ENCODE peak calls at places on chromosome 11, in nine cellular contexts. One of them, this sample, is unnamed.

GRCh38 chr11:75554258-75555022 is 7.6 kb upstream of the SERPINH1 start:
- DNase-seq in OCI-LY7: no peak
- DNase-seq in GM23338: peak
- DNase-seq in PC-3: no peak
- DNase-seq in HCT116: no peak
- DNase-seq in SK-N-SH: peak
- DNase-seq in neural progenitor cell: peak
- DNase-seq in GM23248: peak
- DNase-seq in MM.1S: no peak
- DNase-seq in this sample: peak

GRCh38 chr11:121482231-121483129 is 29.7 kb upstream of the SORL1-AS1 start:
- DNase-seq in OCI-LY7: peak
- DNase-seq in GM23338: no peak
- DNase-seq in PC-3: no peak
- DNase-seq in HCT116: no peak
- DNase-seq in SK-N-SH: no peak
- DNase-seq in neural progenitor cell: no peak
- DNase-seq in GM23248: peak
- DNase-seq in MM.1S: peak
- DNase-seq in this sample: no peak

GRCh38 chr11:69339041-69339733 is 45.2 kb downstream of the MYEOV start:
- DNase-seq in OCI-LY7: no peak
- DNase-seq in GM23338: no peak
- DNase-seq in PC-3: no peak
- DNase-seq in HCT116: no peak
- DNase-seq in SK-N-SH: no peak
- DNase-seq in neural progenitor cell: no peak
- DNase-seq in GM23248: no peak
- DNase-seq in MM.1S: no peak
- DNase-seq in this sample: no peak

GRCh38 chr11:65793625-65794400 is 7.0 kb downstream of the OVOL1 start:
- DNase-seq in OCI-LY7: no peak
- DNase-seq in GM23338: no peak
- DNase-seq in PC-3: no peak
- DNase-seq in HCT116: no peak
- DNase-seq in SK-N-SH: peak
- DNase-seq in neural progenitor cell: no peak
- DNase-seq in GM23248: no peak
- DNase-seq in MM.1S: no peak
- DNase-seq in this sample: no peak

GRCh38 chr11:3808846-3809623 is 675 bp downstream of the PGAP2 start:
- DNase-seq in OCI-LY7: peak
- DNase-seq in GM23338: peak
- DNase-seq in PC-3: peak
- DNase-seq in HCT116: peak
- DNase-seq in SK-N-SH: peak
- DNase-seq in neural progenitor cell: peak
- DNase-seq in GM23248: peak
- DNase-seq in MM.1S: peak
- DNase-seq in this sample: peak

GRCh38 chr11:34358666-34359547 is 1.1 kb upstream of the ABTB2 start:
- DNase-seq in OCI-LY7: peak
- DNase-seq in GM23338: peak
- DNase-seq in PC-3: peak
- DNase-seq in HCT116: peak
- DNase-seq in SK-N-SH: peak
- DNase-seq in neural progenitor cell: peak
- DNase-seq in GM23248: peak
- DNase-seq in MM.1S: peak
- DNase-seq in this sample: peak

GRCh38 chr11:17605736-17606135 is 58.7 kb downstream of the OTOG start:
- DNase-seq in OCI-LY7: no peak
- DNase-seq in GM23338: no peak
- DNase-seq in PC-3: no peak
- DNase-seq in HCT116: no peak
- DNase-seq in SK-N-SH: peak
- DNase-seq in neural progenitor cell: no peak
- DNase-seq in GM23248: no peak
- DNase-seq in MM.1S: no peak
- DNase-seq in this sample: no peak

GRCh38 chr11:119843760-119844330 is 114.8 kb upstream of the NECTIN1 start:
- DNase-seq in OCI-LY7: no peak
- DNase-seq in GM23338: no peak
- DNase-seq in PC-3: peak
- DNase-seq in HCT116: no peak
- DNase-seq in SK-N-SH: peak
- DNase-seq in neural progenitor cell: no peak
- DNase-seq in GM23248: peak
- DNase-seq in MM.1S: no peak
- DNase-seq in this sample: no peak

GRCh38 chr11:70525466-70525865 is 127.1 kb downstream of the CTTN start:
- DNase-seq in OCI-LY7: no peak
- DNase-seq in GM23338: no peak
- DNase-seq in PC-3: no peak
- DNase-seq in HCT116: no peak
- DNase-seq in SK-N-SH: peak
- DNase-seq in neural progenitor cell: no peak
- DNase-seq in GM23248: no peak
- DNase-seq in MM.1S: no peak
- DNase-seq in this sample: no peak

GRCh38 chr11:122850076-122850631 is 11.9 kb downstream of the CRTAM start:
- DNase-seq in OCI-LY7: no peak
- DNase-seq in GM23338: peak
- DNase-seq in PC-3: no peak
- DNase-seq in HCT116: no peak
- DNase-seq in SK-N-SH: no peak
- DNase-seq in neural progenitor cell: no peak
- DNase-seq in GM23248: peak
- DNase-seq in MM.1S: no peak
- DNase-seq in this sample: peak

GRCh38 chr11:93196816-93197382 is 892 bp downstream of the SLC36A4 start:
- DNase-seq in OCI-LY7: peak
- DNase-seq in GM23338: peak
- DNase-seq in PC-3: peak
- DNase-seq in HCT116: peak
- DNase-seq in SK-N-SH: peak
- DNase-seq in neural progenitor cell: no peak
- DNase-seq in GM23248: peak
- DNase-seq in MM.1S: no peak
- DNase-seq in this sample: peak

GRCh38 chr11:129861702-129862107 is 33.7 kb downstream of the NFRKB start:
- DNase-seq in OCI-LY7: no peak
- DNase-seq in GM23338: peak
- DNase-seq in PC-3: peak
- DNase-seq in HCT116: peak
- DNase-seq in SK-N-SH: no peak
- DNase-seq in neural progenitor cell: peak
- DNase-seq in GM23248: peak
- DNase-seq in MM.1S: no peak
- DNase-seq in this sample: peak

GRCh38 chr11:119478711-119479285 is 55.8 kb upstream of the THY1 start:
- DNase-seq in OCI-LY7: no peak
- DNase-seq in GM23338: peak
- DNase-seq in PC-3: no peak
- DNase-seq in HCT116: no peak
- DNase-seq in SK-N-SH: no peak
- DNase-seq in neural progenitor cell: no peak
- DNase-seq in GM23248: no peak
- DNase-seq in MM.1S: no peak
- DNase-seq in this sample: no peak

GRCh38 chr11:57410287-57410686 is 16.6 kb downstream of the SLC43A3 start:
- DNase-seq in OCI-LY7: no peak
- DNase-seq in GM23338: no peak
- DNase-seq in PC-3: peak
- DNase-seq in HCT116: no peak
- DNase-seq in SK-N-SH: no peak
- DNase-seq in neural progenitor cell: no peak
- DNase-seq in GM23248: peak
- DNase-seq in MM.1S: no peak
- DNase-seq in this sample: no peak

GRCh38 chr11:57407941-57408475 is 17.6 kb upstream of the PRG2 start:
- DNase-seq in OCI-LY7: no peak
- DNase-seq in GM23338: no peak
- DNase-seq in PC-3: no peak
- DNase-seq in HCT116: no peak
- DNase-seq in SK-N-SH: no peak
- DNase-seq in neural progenitor cell: no peak
- DNase-seq in GM23248: no peak
- DNase-seq in MM.1S: no peak
- DNase-seq in this sample: no peak

GRCh38 chr11:57407010-57407409 is 16.6 kb upstream of the PRG2 start:
- DNase-seq in OCI-LY7: no peak
- DNase-seq in GM23338: no peak
- DNase-seq in PC-3: no peak
- DNase-seq in HCT116: no peak
- DNase-seq in SK-N-SH: no peak
- DNase-seq in neural progenitor cell: no peak
- DNase-seq in GM23248: no peak
- DNase-seq in MM.1S: no peak
- DNase-seq in this sample: no peak

GRCh38 chr11:57407521-57407920 is 17.1 kb upstream of the PRG2 start:
- DNase-seq in OCI-LY7: no peak
- DNase-seq in GM23338: no peak
- DNase-seq in PC-3: no peak
- DNase-seq in HCT116: no peak
- DNase-seq in SK-N-SH: no peak
- DNase-seq in neural progenitor cell: no peak
- DNase-seq in GM23248: no peak
- DNase-seq in MM.1S: no peak
- DNase-seq in this sample: no peak

GRCh38 chr11:57409321-57410100 is 17.4 kb downstream of the SLC43A3 start:
- DNase-seq in OCI-LY7: no peak
- DNase-seq in GM23338: no peak
- DNase-seq in PC-3: no peak
- DNase-seq in HCT116: no peak
- DNase-seq in SK-N-SH: no peak
- DNase-seq in neural progenitor cell: no peak
- DNase-seq in GM23248: no peak
- DNase-seq in MM.1S: no peak
- DNase-seq in this sample: no peak
- TF ChIP-seq EZH2phosphoT487 in OCI-LY7: no peak
- TF ChIP-seq EZH2phosphoT487 in GM23338: no peak
- TF ChIP-seq EZH2phosphoT487 in PC-3: no peak
- TF ChIP-seq EZH2phosphoT487 in HCT116: no peak
- TF ChIP-seq EZH2phosphoT487 in SK-N-SH: no peak
- TF ChIP-seq EZH2phosphoT487 in neural progenitor cell: no peak
- TF ChIP-seq EZH2phosphoT487 in GM23248: no peak
- TF ChIP-seq EZH2phosphoT487 in MM.1S: no peak
- TF ChIP-seq EZH2phosphoT487 in this sample: no peak

DNA sequence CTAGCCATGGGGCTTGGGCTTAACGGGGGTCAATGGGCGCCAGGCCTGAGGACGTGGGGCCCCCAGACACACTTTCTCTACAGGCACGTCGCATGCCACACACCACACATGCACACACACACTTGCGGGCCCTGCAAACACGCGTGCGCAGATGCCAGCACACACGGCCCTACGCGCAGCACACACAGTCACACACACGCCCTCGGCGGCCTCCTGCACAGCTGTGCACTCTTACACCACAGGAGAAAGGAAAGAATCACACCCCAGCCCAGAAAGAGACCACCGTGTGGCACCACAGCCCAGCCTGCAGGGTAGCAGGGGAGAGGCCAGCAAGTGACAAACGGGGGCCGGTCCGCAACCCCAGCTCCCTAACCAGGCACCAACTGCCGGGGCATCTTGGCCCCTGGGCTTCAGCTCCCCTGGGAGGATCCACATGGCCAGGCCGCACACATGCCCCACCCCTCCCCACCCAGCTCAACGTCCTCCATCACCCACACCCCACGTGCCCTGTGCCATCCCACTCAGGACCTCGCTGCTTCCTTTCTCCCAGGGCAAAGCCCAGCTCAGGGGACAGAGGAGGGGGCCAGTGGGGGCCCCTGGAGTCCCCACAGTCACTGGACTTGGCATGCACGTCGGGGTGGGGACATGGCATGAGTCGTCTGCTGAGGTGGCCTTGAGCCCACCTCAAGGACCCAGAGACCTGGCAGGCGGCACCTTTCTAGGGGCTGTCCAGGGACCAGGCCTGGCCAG is 26.3 kb upstream of the TH start:
- DNase-seq in OCI-LY7: no peak
- DNase-seq in GM23338: no peak
- DNase-seq in PC-3: no peak
- DNase-seq in HCT116: no peak
- DNase-seq in SK-N-SH: no peak
- DNase-seq in neural progenitor cell: no peak
- DNase-seq in GM23248: no peak
- DNase-seq in MM.1S: no peak
- DNase-seq in this sample: no peak
- TF ChIP-seq EZH2phosphoT487 in OCI-LY7: no peak
- TF ChIP-seq EZH2phosphoT487 in GM23338: no peak
- TF ChIP-seq EZH2phosphoT487 in PC-3: no peak
- TF ChIP-seq EZH2phosphoT487 in HCT116: no peak
- TF ChIP-seq EZH2phosphoT487 in SK-N-SH: no peak
- TF ChIP-seq EZH2phosphoT487 in neural progenitor cell: no peak
- TF ChIP-seq EZH2phosphoT487 in GM23248: no peak
- TF ChIP-seq EZH2phosphoT487 in MM.1S: no peak
- TF ChIP-seq EZH2phosphoT487 in this sample: no peak

GRCh38 chr11:127643659-127644058 is 643.1 kb upstream of the KIRREL3 start:
- DNase-seq in OCI-LY7: no peak
- DNase-seq in GM23338: no peak
- DNase-seq in PC-3: no peak
- DNase-seq in HCT116: no peak
- DNase-seq in SK-N-SH: peak
- DNase-seq in neural progenitor cell: no peak
- DNase-seq in GM23248: no peak
- DNase-seq in MM.1S: no peak
- DNase-seq in this sample: no peak

GRCh38 chr11:127644366-127644765 is 643.8 kb upstream of the KIRREL3 start:
- DNase-seq in OCI-LY7: no peak
- DNase-seq in GM23338: no peak
- DNase-seq in PC-3: no peak
- DNase-seq in HCT116: no peak
- DNase-seq in SK-N-SH: no peak
- DNase-seq in neural progenitor cell: no peak
- DNase-seq in GM23248: no peak
- DNase-seq in MM.1S: no peak
- DNase-seq in this sample: no peak

GRCh38 chr11:127639916-127640315 is 639.3 kb upstream of the KIRREL3 start:
- DNase-seq in OCI-LY7: no peak
- DNase-seq in GM23338: no peak
- DNase-seq in PC-3: peak
- DNase-seq in HCT116: no peak
- DNase-seq in SK-N-SH: no peak
- DNase-seq in neural progenitor cell: no peak
- DNase-seq in GM23248: no peak
- DNase-seq in MM.1S: no peak
- DNase-seq in this sample: no peak

GRCh38 chr11:127640822-127641485 is 640.4 kb upstream of the KIRREL3 start:
- DNase-seq in OCI-LY7: no peak
- DNase-seq in GM23338: no peak
- DNase-seq in PC-3: peak
- DNase-seq in HCT116: no peak
- DNase-seq in SK-N-SH: no peak
- DNase-seq in neural progenitor cell: no peak
- DNase-seq in GM23248: no peak
- DNase-seq in MM.1S: peak
- DNase-seq in this sample: no peak
- TF ChIP-seq EZH2phosphoT487 in OCI-LY7: no peak
- TF ChIP-seq EZH2phosphoT487 in GM23338: no peak
- TF ChIP-seq EZH2phosphoT487 in PC-3: no peak
- TF ChIP-seq EZH2phosphoT487 in HCT116: no peak
- TF ChIP-seq EZH2phosphoT487 in SK-N-SH: no peak
- TF ChIP-seq EZH2phosphoT487 in neural progenitor cell: no peak
- TF ChIP-seq EZH2phosphoT487 in GM23248: no peak
- TF ChIP-seq EZH2phosphoT487 in MM.1S: no peak
- TF ChIP-seq EZH2phosphoT487 in this sample: no peak

GRCh38 chr11:125348704-125349635 is 147.1 kb downstream of the FEZ1 start:
- DNase-seq in OCI-LY7: peak
- DNase-seq in GM23338: peak
- DNase-seq in PC-3: peak
- DNase-seq in HCT116: no peak
- DNase-seq in SK-N-SH: peak
- DNase-seq in neural progenitor cell: peak
- DNase-seq in GM23248: peak
- DNase-seq in MM.1S: peak
- DNase-seq in this sample: peak
- TF ChIP-seq EZH2phosphoT487 in OCI-LY7: no peak
- TF ChIP-seq EZH2phosphoT487 in GM23338: no peak
- TF ChIP-seq EZH2phosphoT487 in PC-3: no peak
- TF ChIP-seq EZH2phosphoT487 in HCT116: no peak
- TF ChIP-seq EZH2phosphoT487 in SK-N-SH: no peak
- TF ChIP-seq EZH2phosphoT487 in neural progenitor cell: no peak
- TF ChIP-seq EZH2phosphoT487 in GM23248: no peak
- TF ChIP-seq EZH2phosphoT487 in MM.1S: no peak
- TF ChIP-seq EZH2phosphoT487 in this sample: no peak